ENCODE peak calls at places on chromosome 17, in nine cellular contexts. D is Caco-2, V is omental fat pad, E is B cell, G is AG09319, Z is endothelial cell, P is activated B cell treated with CpG ODN at 0.5 μM for 24 hours, Y is gastrocnemius medialis, L is mesothelial cell of epicardium. H is an unnamed sample.

GRCh38 chr17:80327518-80327917 is 66.9 kb downstream of the RNF213 start:
- DNase-seq in D (no peak), P (no peak), G (no peak), Y (no peak), E (no peak), L (no peak), Z (no peak), V (no peak), H (no peak)

GRCh38 chr17:20187049-20187448 is 177.9 kb downstream of the SPECC1 start:
- DNase-seq in D (no peak), Z (no peak), L (no peak), Y (no peak), P (no peak), V (no peak), E (no peak), G (no peak), H (no peak)

GRCh38 chr17:2102931-2103398 is 48.1 kb downstream of the HIC1 start:
- DNase-seq in E (no peak), Z (no peak), V (no peak), Y (no peak), P (no peak), G (no peak), L (no peak), D (no peak), H (no peak)

GRCh38 chr17:40092581-40092980 is 7.8 kb downstream of the NR1D1 start:
- DNase-seq in L (no peak), E (no peak), V (no peak), Y (no peak), P (no peak), D (no peak), Z (no peak), G (no peak), H (no peak)

GRCh38 chr17:61007980-61008379 is 330.3 kb downstream of the BCAS3 start:
- DNase-seq in E (no peak), V (no peak), L (no peak), G (no peak), D (no peak), Z (no peak), P (no peak), Y (no peak), H (no peak)

GRCh38 chr17:44909681-44910144 is 5.6 kb downstream of the GFAP start:
- DNase-seq in E (no peak), D (no peak), Y (peak), G (no peak), P (no peak), L (no peak), V (no peak), Z (no peak), H (no peak)

GRCh38 chr17:76353004-76353598 is 615 bp downstream of the PRPSAP1 start:
- DNase-seq in V (peak), P (no peak), G (no peak), D (peak), E (no peak), Z (peak), Y (peak), L (no peak), H (no peak)

GRCh38 chr17:43983515-43984411 is 20.7 kb upstream of the NAGS start:
- DNase-seq in D (peak), Y (no peak), L (peak), E (no peak), V (no peak), G (no peak), P (no peak), Z (peak), H (peak)

GRCh38 chr17:37256627-37257026 is 119.2 kb upstream of the C17orf78 start:
- DNase-seq in Y (no peak), E (no peak), L (no peak), Z (no peak), G (no peak), V (no peak), D (no peak), P (no peak), H (no peak)

GRCh38 chr17:81387235-81388060 is 7.8 kb upstream of the BAHCC1 start:
- DNase-seq in Y (peak), Z (no peak), E (peak), G (no peak), D (peak), V (no peak), L (peak), P (no peak), H (no peak)

GRCh38 chr17:44564429-44564828 is 7.1 kb downstream of the FZD2 start:
- DNase-seq in Z (no peak), G (no peak), P (no peak), L (no peak), D (no peak), E (no peak), Y (no peak), V (no peak), H (no peak)

GRCh38 chr17:29593546-29594440 is 861 bp downstream of the ANKRD13B start:
- DNase-seq in D (peak), G (no peak), L (peak), Z (no peak), V (no peak), Y (no peak), E (no peak), P (no peak), H (no peak)

GRCh38 chr17:16988749-16989229 is 16.9 kb upstream of the TNFRSF13B start:
- DNase-seq in G (no peak), L (no peak), Z (no peak), D (no peak), Y (no peak), E (no peak), V (no peak), P (no peak), H (no peak)

GRCh38 chr17:41766135-41766534 is 20.4 kb downstream of the JUP start:
- DNase-seq in V (no peak), L (no peak), G (no peak), Z (no peak), Y (no peak), P (no peak), E (no peak), D (no peak), H (no peak)

GRCh38 chr17:5049314-5049819 is 14.1 kb upstream of the SLC52A1 start:
- DNase-seq in D (no peak), L (no peak), G (no peak), E (peak), V (no peak), Y (no peak), Z (no peak), P (no peak), H (no peak)

GRCh38 chr17:41863074-41863843 is 2.0 kb downstream of the KLHL11 start:
- DNase-seq in G (no peak), D (no peak), Z (no peak), L (no peak), E (no peak), V (no peak), P (no peak), Y (no peak), H (no peak)

GRCh38 chr17:72189781-72190593 is 69.2 kb downstream of the SOX9 start:
- DNase-seq in V (no peak), Z (no peak), E (no peak), D (no peak), P (no peak), L (no peak), G (no peak), Y (no peak), H (no peak)

GRCh38 chr17:57365420-57365819 is 109.1 kb downstream of the MSI2 start:
- DNase-seq in E (no peak), Y (no peak), Z (no peak), G (no peak), L (no peak), D (no peak), V (no peak), P (no peak), H (no peak)

GRCh38 chr17:50909765-50910661 is 43.9 kb upstream of the TOB1 start:
- DNase-seq in Z (no peak), P (no peak), V (no peak), G (no peak), D (no peak), L (no peak), E (no peak), Y (no peak), H (no peak)

GRCh38 chr17:78437508-78438169 is 59.2 kb downstream of the PGS1 start:
- DNase-seq in L (no peak), Z (no peak), D (no peak), E (no peak), Y (no peak), P (no peak), V (no peak), G (no peak), H (no peak)

GRCh38 chr17:19327039-19327776 is 35.3 kb downstream of the B9D1 start:
- DNase-seq in Z (no peak), Y (no peak), P (no peak), E (no peak), D (no peak), V (no peak), L (no peak), G (peak), H (no peak)

GRCh38 chr17:2068101-2068518 is 13.2 kb downstream of the HIC1 start:
- DNase-seq in L (no peak), E (no peak), V (no peak), P (no peak), Y (no peak), Z (no peak), G (no peak), D (no peak), H (no peak)

GRCh38 chr17:61583660-61584264 is 7.3 kb downstream of the NACA2 start:
- DNase-seq in Y (no peak), Z (no peak), E (no peak), D (no peak), G (no peak), P (no peak), L (no peak), V (no peak), H (no peak)

GRCh38 chr17:78737332-78737731 is 44.7 kb downstream of the CYTH1 start:
- DNase-seq in Y (no peak), L (no peak), V (no peak), E (no peak), D (peak), Z (no peak), G (no peak), P (no peak), H (no peak)

GRCh38 chr17:40191237-40192208 is 14.3 kb downstream of the RAPGEFL1 start:
- DNase-seq in Z (peak), L (peak), D (peak), G (peak), E (peak), P (peak), Y (peak), V (peak), H (peak)

GRCh38 chr17:76868176-76868668 is at the start of gene MGAT5B:
- DNase-seq in P (peak), E (peak), D (peak), Z (peak), L (peak), G (peak), V (peak), Y (peak), H (peak)

GRCh38 chr17:51119415-51120356 is 982 bp downstream of the SPAG9 start:
- DNase-seq in V (no peak), Z (peak), D (peak), P (peak), G (no peak), E (peak), L (peak), Y (peak), H (no peak)

GRCh38 chr17:80892900-80893603 is 98.6 kb upstream of the CHMP6 start:
- DNase-seq in G (no peak), Y (peak), P (no peak), D (no peak), E (no peak), L (no peak), V (no peak), Z (no peak), H (no peak)

GRCh38 chr17:60579090-60579489 is 20.9 kb upstream of the PPM1D start:
- DNase-seq in E (no peak), G (no peak), V (no peak), Z (no peak), L (no peak), D (no peak), Y (no peak), P (no peak), H (no peak)

GRCh38 chr17:79979841-79980215 is 55.8 kb downstream of the TBC1D16 start:
- DNase-seq in D (no peak), P (no peak), L (no peak), G (no peak), V (no peak), Z (no peak), Y (no peak), E (no peak), H (no peak)

GRCh38 chr17:79546386-79546785 is 64.5 kb downstream of the RBFOX3 start:
- DNase-seq in Y (no peak), L (no peak), G (no peak), D (no peak), Z (no peak), E (no peak), P (no peak), V (no peak), H (no peak)

GRCh38 chr17:43779145-43780125 is 658 bp upstream of the DUSP3 start:
- DNase-seq in L (no peak), D (peak), Z (peak), V (no peak), P (no peak), E (no peak), Y (no peak), G (no peak), H (no peak)

DNA sequence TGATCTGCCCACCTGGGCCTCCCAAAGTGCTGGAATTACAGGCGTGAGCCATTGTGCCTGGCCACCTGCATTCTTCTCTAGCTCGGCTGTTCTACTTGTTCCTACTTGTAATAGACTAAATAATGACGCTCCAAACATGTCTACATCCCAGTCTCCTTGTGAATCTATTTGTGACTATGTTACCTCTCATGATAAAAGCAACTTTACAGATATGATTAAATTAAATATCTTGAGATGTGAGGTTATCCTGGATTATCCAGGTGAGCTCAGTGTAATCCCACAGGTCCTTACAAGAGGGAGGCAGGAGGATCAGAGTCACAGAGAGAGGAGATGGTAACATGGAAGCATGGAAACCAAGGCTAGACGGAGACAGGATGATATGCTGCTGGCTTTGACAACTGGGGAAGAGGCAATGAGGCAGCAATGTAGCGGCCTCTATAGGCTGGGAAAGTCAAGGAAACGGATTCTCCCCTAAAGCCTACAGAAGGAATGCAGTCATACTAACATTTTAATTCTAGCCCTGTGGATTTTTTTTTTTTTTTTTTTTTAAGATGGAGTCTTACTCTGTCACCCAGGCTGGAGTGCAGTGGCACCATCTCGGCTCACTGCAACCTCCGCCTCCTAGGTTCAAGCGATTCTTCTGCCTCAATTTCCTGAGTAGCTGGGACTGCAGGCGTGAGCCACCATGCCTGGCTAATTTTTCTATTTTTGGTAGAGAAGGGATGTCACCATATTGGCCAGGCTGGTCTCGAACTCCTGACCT is 5.0 kb upstream of the LASP1 start:
- DNase-seq in Z (no peak), E (no peak), G (no peak), V (no peak), L (no peak), P (no peak), Y (no peak), D (no peak), H (no peak)
- TF ChIP-seq CTCF in Z (no peak), E (no peak), G (peak), V (no peak), L (no peak), P (no peak), Y (no peak), D (peak), H (peak)

GRCh38 chr17:32356750-32357149 is 6.8 kb downstream of the ZNF207 start:
- DNase-seq in Z (no peak), Y (no peak), P (no peak), V (no peak), E (no peak), L (no peak), G (no peak), D (no peak), H (no peak)
- TF ChIP-seq CTCF in Z (no peak), Y (no peak), P (no peak), V (no peak), E (no peak), L (no peak), G (no peak), D (no peak), H (no peak)

GRCh38 chr17:6559753-6560215 is 3.4 kb upstream of the PITPNM3 start:
- DNase-seq in E (no peak), V (no peak), G (no peak), Y (no peak), L (no peak), D (no peak), Z (no peak), P (no peak), H (no peak)

GRCh38 chr17:6558276-6558675 is 1.9 kb upstream of the PITPNM3 start:
- DNase-seq in Z (no peak), D (no peak), V (no peak), P (no peak), E (no peak), L (no peak), Y (no peak), G (no peak), H (no peak)

GRCh38 chr17:6557040-6557438 is 684 bp upstream of the PITPNM3 start:
- DNase-seq in P (no peak), Z (no peak), V (no peak), E (no peak), L (no peak), D (no peak), Y (no peak), G (no peak), H (no peak)

GRCh38 chr17:6560496-6560895 is 4.1 kb upstream of the PITPNM3 start:
- DNase-seq in E (no peak), Z (no peak), D (no peak), P (no peak), Y (no peak), L (no peak), G (no peak), V (no peak), H (no peak)

DNA sequence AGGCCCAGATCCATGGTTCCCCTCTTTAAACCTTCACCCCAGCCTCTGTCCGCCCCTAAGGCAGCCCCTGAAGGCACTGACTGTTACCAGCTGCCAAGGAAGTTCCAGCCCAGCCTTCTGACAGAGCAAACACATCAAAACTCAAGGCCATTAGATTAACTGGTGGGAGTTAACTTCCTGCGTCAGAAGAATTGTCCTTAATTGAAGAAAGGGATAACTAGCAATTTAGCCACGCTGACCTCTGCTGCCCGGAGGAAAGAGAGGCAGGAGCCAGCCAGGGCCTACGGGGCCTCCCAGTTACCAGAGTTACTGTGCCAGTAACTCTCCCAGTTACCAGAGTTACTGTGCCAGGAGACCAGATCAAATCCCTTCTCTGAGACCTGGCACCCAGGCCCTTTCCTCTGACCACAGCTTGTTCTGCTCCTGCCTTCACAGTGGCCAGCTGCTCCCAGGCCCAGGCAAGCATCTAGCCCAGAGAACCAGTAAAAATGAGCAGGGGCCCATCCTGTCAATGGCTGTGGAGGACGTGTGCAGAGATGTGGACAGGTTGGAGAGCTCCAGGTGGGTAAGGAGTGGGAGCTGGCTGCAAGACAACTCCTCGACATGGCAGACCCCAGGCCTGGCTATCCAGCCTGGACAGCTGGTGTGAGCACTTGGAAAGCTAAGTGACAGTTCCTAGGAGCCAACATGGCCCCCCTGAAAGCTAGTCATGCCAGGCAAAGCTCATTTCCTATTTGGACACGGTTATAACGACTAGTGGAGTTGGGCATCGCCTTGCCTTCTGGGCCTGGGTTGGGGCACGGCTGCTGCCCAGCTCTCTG is 2.8 kb upstream of the PITPNM3 start:
- DNase-seq in L (no peak), P (no peak), V (no peak), G (no peak), E (no peak), Y (no peak), D (no peak), Z (no peak), H (no peak)
- TF ChIP-seq CTCF in L (no peak), P (no peak), V (no peak), G (no peak), E (no peak), Y (no peak), D (no peak), Z (no peak), H (no peak)

GRCh38 chr17:14690704-14691103 is 389.8 kb downstream of the HS3ST3B1 start:
- DNase-seq in E (no peak), V (no peak), L (no peak), P (no peak), Z (no peak), Y (no peak), D (no peak), G (no peak), H (no peak)

GRCh38 chr17:14693382-14693781 is 392.5 kb downstream of the HS3ST3B1 start:
- DNase-seq in L (no peak), V (no peak), P (no peak), D (no peak), G (no peak), Z (no peak), Y (no peak), E (no peak), H (no peak)

GRCh38 chr17:14688134-14688533 is 387.3 kb downstream of the HS3ST3B1 start:
- DNase-seq in G (no peak), Z (no peak), D (no peak), P (no peak), L (no peak), V (no peak), Y (no peak), E (no peak), H (no peak)
- TF ChIP-seq CTCF in G (no peak), Z (peak), D (peak), P (no peak), L (no peak), V (no peak), Y (no peak), E (peak), H (peak)

GRCh38 chr17:35804658-35805192 is 4.6 kb upstream of the TAF15 start:
- DNase-seq in V (no peak), G (peak), L (no peak), P (no peak), E (peak), Y (no peak), Z (peak), D (peak), H (no peak)
- TF ChIP-seq CTCF in V (no peak), G (peak), L (no peak), P (no peak), E (peak), Y (peak), Z (peak), D (peak), H (peak)

GRCh38 chr17:13925579-13925978 is 143.7 kb upstream of the COX10 start:
- DNase-seq in V (no peak), Y (no peak), E (no peak), P (no peak), D (no peak), Z (no peak), G (no peak), L (no peak), H (no peak)
- TF ChIP-seq CTCF in V (no peak), Y (no peak), E (peak), P (no peak), D (no peak), Z (peak), G (no peak), L (no peak), H (no peak)

GRCh38 chr17:74240637-74241036 is 27.3 kb downstream of the TTYH2 start:
- DNase-seq in Y (no peak), E (no peak), P (no peak), L (no peak), G (no peak), V (no peak), Z (no peak), D (no peak), H (no peak)
- TF ChIP-seq CTCF in Y (no peak), E (no peak), P (no peak), L (no peak), G (no peak), V (no peak), Z (no peak), D (no peak), H (no peak)

DNA sequence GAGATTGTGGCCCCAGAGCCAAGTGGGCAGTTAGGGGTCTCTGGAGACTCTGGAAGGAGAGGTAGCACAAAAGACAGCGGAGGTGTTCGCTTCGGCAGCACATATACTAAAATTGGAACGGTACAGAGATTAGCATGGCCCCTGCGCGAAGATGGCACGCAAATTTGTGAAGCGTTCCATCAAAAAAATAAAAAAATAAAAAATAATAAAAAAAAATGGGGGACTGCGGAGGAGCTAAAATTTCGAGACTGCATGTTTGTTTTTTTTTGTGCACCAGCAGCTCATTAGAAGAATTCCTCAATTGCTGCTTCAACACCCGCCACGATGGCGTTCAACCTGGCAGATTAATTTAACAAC is 39.1 kb downstream of the IGF2BP1 start:
- DNase-seq in Y (no peak), L (no peak), G (no peak), D (no peak), P (no peak), Z (no peak), E (no peak), V (no peak), H (no peak)
- TF ChIP-seq CTCF in Y (no peak), L (peak), G (no peak), D (no peak), P (no peak), Z (peak), E (peak), V (no peak), H (no peak)